ENCODE peak calls at places on chromosome 4, in nine cellular contexts. B is transverse colon, N is breast epithelium, U is HepG2, H is sigmoid colon, L is GM23338, C is endothelial cell of umbilical vein, X is spleen, K is K562. T is an unnamed sample.
A peak's percentile ranks its signal among the peaks of the same experiment; 100 is the strongest.

GRCh38 chr4:2995546-2996265 is 32.3 kb downstream of the GRK4 start:
- DNase-seq in B (no peak), N (no peak), U (no peak), H (no peak), L (no peak), C (no peak), X (no peak), K (no peak), T (no peak)

GRCh38 chr4:46277165-46277951 is 112.6 kb downstream of the GABRA2 start:
- DNase-seq in B (no peak), N (no peak), U (no peak), H (no peak), L (no peak), C (no peak), X (no peak), K (no peak), T (no peak)

GRCh38 chr4:47668810-47669408 is 169.0 kb downstream of the CORIN start:
- DNase-seq in B (no peak), N (no peak), U (peak; percentile 32), H (no peak), L (peak; percentile 65), C (peak; percentile 56), X (no peak), K (peak; percentile 57), T (no peak)

GRCh38 chr4:179196511-179196910 is 1754.3 kb upstream of the AGA start:
- DNase-seq in B (no peak), N (no peak), U (no peak), H (no peak), L (peak; percentile 34), C (no peak), X (no peak), K (no peak), T (no peak)

GRCh38 chr4:163600731-163601130 is 106.2 kb downstream of the TMA16 start:
- DNase-seq in B (no peak), N (no peak), U (no peak), H (no peak), L (no peak), C (no peak), X (no peak), K (no peak), T (no peak)

GRCh38 chr4:14877246-14878220 is 124.7 kb upstream of the CPEB2 start:
- DNase-seq in B (no peak), N (peak; percentile 71), U (no peak), H (no peak), L (no peak), C (no peak), X (no peak), K (no peak), T (peak; percentile 56)

GRCh38 chr4:40232610-40233009 is 35.8 kb downstream of the RHOH start:
- DNase-seq in B (no peak), N (no peak), U (no peak), H (no peak), L (no peak), C (no peak), X (no peak), K (no peak), T (no peak)

GRCh38 chr4:154124539-154125255 is 335.8 kb upstream of the SFRP2 start:
- DNase-seq in B (no peak), N (no peak), U (no peak), H (no peak), L (no peak), C (no peak), X (no peak), K (no peak), T (no peak)

GRCh38 chr4:156803056-156803455 is 168.5 kb downstream of the PDGFC start:
- DNase-seq in B (no peak), N (no peak), U (no peak), H (no peak), L (no peak), C (no peak), X (no peak), K (no peak), T (no peak)

GRCh38 chr4:155967098-155967497 is 13.4 kb upstream of the CTSO start:
- DNase-seq in B (no peak), N (no peak), U (no peak), H (no peak), L (no peak), C (no peak), X (no peak), K (no peak), T (no peak)

GRCh38 chr4:144171697-144172096 is 31.2 kb upstream of the GYPA start:
- DNase-seq in B (no peak), N (no peak), U (no peak), H (no peak), L (no peak), C (no peak), X (no peak), K (no peak), T (no peak)

GRCh38 chr4:169010125-169011023 is at the start of gene CBR4:
- DNase-seq in B (peak; percentile 97), N (peak; percentile 96), U (peak; percentile 97), H (peak; percentile 99), L (peak; percentile 98), C (peak; percentile 99), X (peak; percentile 100), K (peak; percentile 99), T (peak; percentile 98)

GRCh38 chr4:20249333-20249732 is 2.4 kb upstream of the SLIT2 start:
- DNase-seq in B (no peak), N (no peak), U (no peak), H (no peak), L (no peak), C (peak; percentile 57), X (no peak), K (no peak), T (no peak)

GRCh38 chr4:169854090-169854489 is 96.3 kb upstream of the HPF1 start:
- DNase-seq in B (no peak), N (peak; percentile 56), U (no peak), H (no peak), L (peak; percentile 15), C (no peak), X (no peak), K (no peak), T (no peak)

GRCh38 chr4:123102897-123103489 is 180.6 kb upstream of the NUDT6 start:
- DNase-seq in B (no peak), N (no peak), U (peak; percentile 49), H (no peak), L (peak; percentile 59), C (peak; percentile 52), X (no peak), K (peak; percentile 42), T (no peak)

GRCh38 chr4:74675673-74676279 is 118.5 kb downstream of the BTC start:
- DNase-seq in B (no peak), N (no peak), U (peak; percentile 61), H (no peak), L (peak; percentile 72), C (peak; percentile 70), X (no peak), K (peak; percentile 75), T (no peak)

DNA sequence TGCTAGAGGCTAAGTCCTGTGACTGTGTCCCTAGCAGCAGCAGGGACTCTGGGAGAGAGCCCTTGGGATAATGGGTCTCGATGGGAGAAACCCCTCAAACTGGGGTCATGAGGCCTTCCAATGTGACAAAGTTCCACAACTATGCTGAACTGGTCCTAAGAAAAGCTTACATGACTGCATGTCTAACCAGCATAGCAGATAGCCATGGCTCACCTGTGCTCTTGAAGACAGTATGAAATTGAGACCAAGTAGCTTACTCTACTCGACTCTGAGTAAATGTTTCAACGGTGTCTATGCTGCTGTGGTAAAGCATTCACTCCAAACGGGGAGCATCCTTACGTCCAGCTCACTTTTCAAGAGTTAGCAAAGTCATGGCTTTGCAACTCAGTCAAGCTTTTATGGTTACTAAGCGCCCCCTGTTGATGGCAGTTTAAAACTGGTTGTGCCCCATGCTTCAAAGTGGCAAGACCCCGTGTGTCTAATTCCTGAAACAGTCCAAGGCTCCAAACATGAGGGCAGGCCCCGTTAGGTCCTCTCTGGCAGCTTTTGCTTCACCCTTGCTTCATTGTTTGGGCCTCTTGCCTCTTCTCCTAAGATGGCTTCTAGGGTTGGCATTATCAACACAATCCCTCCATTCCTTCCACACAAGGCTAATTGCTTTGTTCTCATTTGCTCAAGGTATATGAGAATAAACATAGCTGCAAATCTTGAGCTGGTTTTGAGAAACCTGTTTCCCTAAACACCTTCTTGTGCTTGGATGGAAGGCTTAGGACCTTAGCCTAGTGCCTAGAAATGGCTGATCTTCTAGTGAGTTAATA is 46.6 kb downstream of the CCNG2 start:
- DNase-seq in B (peak; percentile 64), N (no peak), U (peak; percentile 63), H (peak; percentile 74), L (peak; percentile 95), C (peak; percentile 77), X (no peak), K (peak; percentile 82), T (peak; percentile 61)
- TF ChIP-seq POLR2AphosphoS5 in B (no peak), N (no peak), U (no peak), H (no peak), L (no peak), C (no peak), X (no peak), K (no peak), T (no peak)

GRCh38 chr4:139455187-139455586 is 1.3 kb downstream of the RAB33B start:
- DNase-seq in B (peak; percentile 11), N (no peak), U (no peak), H (no peak), L (no peak), C (peak; percentile 25), X (no peak), K (no peak), T (no peak)
- H3K4me1 ChIP-seq in B (peaks cover 53% of the 10 kb centered on the region), N (no peaks in the 10 kb centered on the region), U (peaks cover 64% of the 10 kb centered on the region), H (peaks cover 51% of the 10 kb centered on the region), L (peaks cover 47% of the 10 kb centered on the region), C (peaks cover 49% of the 10 kb centered on the region), X (peaks cover 69% of the 10 kb centered on the region), K (peaks cover 19% of the 10 kb centered on the region), T (peaks cover 64% of the 10 kb centered on the region)

GRCh38 chr4:4596720-4597119 is 54.9 kb upstream of the STX18 start:
- DNase-seq in B (no peak), N (no peak), U (no peak), H (no peak), L (no peak), C (no peak), X (no peak), K (no peak), T (no peak)

GRCh38 chr4:4594531-4594930 is 52.7 kb upstream of the STX18 start:
- DNase-seq in B (no peak), N (no peak), U (no peak), H (no peak), L (no peak), C (no peak), X (no peak), K (no peak), T (no peak)

GRCh38 chr4:4593596-4593995 is 51.7 kb upstream of the STX18 start:
- DNase-seq in B (no peak), N (no peak), U (no peak), H (no peak), L (no peak), C (no peak), X (no peak), K (no peak), T (no peak)

GRCh38 chr4:4592414-4592813 is 50.6 kb upstream of the STX18 start:
- DNase-seq in B (no peak), N (no peak), U (no peak), H (no peak), L (no peak), C (no peak), X (no peak), K (no peak), T (no peak)

GRCh38 chr4:4595252-4595651 is 53.4 kb upstream of the STX18 start:
- DNase-seq in B (no peak), N (no peak), U (no peak), H (no peak), L (peak; percentile 44), C (no peak), X (no peak), K (peak; percentile 17), T (no peak)
- TF ChIP-seq CTCF in B (no peak), N (no peak), U (no peak), H (no peak), L (peak; percentile 21), C (no peak), X (no peak), K (peak; percentile 7), T (no peak)

GRCh38 chr4:87009095-87009648 is 74.4 kb downstream of the AFF1 start:
- DNase-seq in B (peak; percentile 44), N (no peak), U (no peak), H (no peak), L (no peak), C (peak; percentile 67), X (no peak), K (peak; percentile 50), T (no peak)
- TF ChIP-seq POLR2AphosphoS5 in B (no peak), N (no peak), U (no peak), H (peak; percentile 31), L (no peak), C (no peak), X (no peak), K (no peak), T (no peak)

T was measured in stomach.